ENCODE peak calls at places on chromosomes 7 and 10, in five cellular contexts. One of them, this sample, is unnamed.

GRCh38 chr7:149716007-149716931 is 57.1 kb downstream of the ZNF467 start:
- DNase-seq in DND-41: no peak
- DNase-seq in activated T-helper 1 cell treated with Interleukin-2 at 50 U/mL for 16 hours: no peak
- DNase-seq in effector memory CD8-positive, alpha-beta T cell: no peak
- DNase-seq in smooth muscle cell of the brain vasculature: no peak
- DNase-seq in this sample: peak; percentile 13

GRCh38 chr7:143375298-143376034 is 5.7 kb upstream of the ZYX start:
- DNase-seq in smooth muscle cell of the brain vasculature: no peak
- DNase-seq in activated T-helper 1 cell treated with Interleukin-2 at 50 U/mL for 16 hours: peak; percentile 25
- DNase-seq in effector memory CD8-positive, alpha-beta T cell: peak; percentile 52
- DNase-seq in DND-41: peak; percentile 72
- DNase-seq in this sample: no peak

GRCh38 chr10:68175954-68176353 is 56.0 kb downstream of the ATOH7 start:
- DNase-seq in effector memory CD8-positive, alpha-beta T cell: no peak
- DNase-seq in activated T-helper 1 cell treated with Interleukin-2 at 50 U/mL for 16 hours: no peak
- DNase-seq in DND-41: no peak
- DNase-seq in smooth muscle cell of the brain vasculature: no peak
- DNase-seq in this sample: no peak

GRCh38 chr10:129140861-129141260 is 326.2 kb upstream of the MGMT start:
- DNase-seq in effector memory CD8-positive, alpha-beta T cell: no peak
- DNase-seq in smooth muscle cell of the brain vasculature: no peak
- DNase-seq in activated T-helper 1 cell treated with Interleukin-2 at 50 U/mL for 16 hours: no peak
- DNase-seq in DND-41: no peak
- DNase-seq in this sample: no peak

GRCh38 chr10:60662917-60663614 is 115.2 kb upstream of the CDK1 start:
- DNase-seq in activated T-helper 1 cell treated with Interleukin-2 at 50 U/mL for 16 hours: no peak
- DNase-seq in effector memory CD8-positive, alpha-beta T cell: no peak
- DNase-seq in DND-41: no peak
- DNase-seq in smooth muscle cell of the brain vasculature: no peak
- DNase-seq in this sample: no peak

GRCh38 chr7:107989618-107990373 is 13.2 kb downstream of the LAMB1 start:
- DNase-seq in effector memory CD8-positive, alpha-beta T cell: no peak
- DNase-seq in DND-41: no peak
- DNase-seq in smooth muscle cell of the brain vasculature: no peak
- DNase-seq in activated T-helper 1 cell treated with Interleukin-2 at 50 U/mL for 16 hours: no peak
- DNase-seq in this sample: no peak

GRCh38 chr10:63520463-63521388 is 475 bp upstream of the REEP3 start:
- DNase-seq in effector memory CD8-positive, alpha-beta T cell: peak; percentile 36
- DNase-seq in activated T-helper 1 cell treated with Interleukin-2 at 50 U/mL for 16 hours: peak; percentile 12
- DNase-seq in DND-41: peak; percentile 74
- DNase-seq in smooth muscle cell of the brain vasculature: no peak
- DNase-seq in this sample: peak; percentile 70

GRCh38 chr10:99809931-99810615 is 27.6 kb downstream of the ABCC2 start:
- DNase-seq in DND-41: no peak
- DNase-seq in activated T-helper 1 cell treated with Interleukin-2 at 50 U/mL for 16 hours: no peak
- DNase-seq in smooth muscle cell of the brain vasculature: no peak
- DNase-seq in effector memory CD8-positive, alpha-beta T cell: no peak
- DNase-seq in this sample: no peak

GRCh38 chr7:34277016-34277800 is 371.9 kb downstream of the BMPER start:
- DNase-seq in DND-41: no peak
- DNase-seq in smooth muscle cell of the brain vasculature: no peak
- DNase-seq in effector memory CD8-positive, alpha-beta T cell: no peak
- DNase-seq in activated T-helper 1 cell treated with Interleukin-2 at 50 U/mL for 16 hours: no peak
- DNase-seq in this sample: no peak

GRCh38 chr10:74292871-74293427 is 141.9 kb downstream of the ADK start:
- DNase-seq in smooth muscle cell of the brain vasculature: no peak
- DNase-seq in activated T-helper 1 cell treated with Interleukin-2 at 50 U/mL for 16 hours: no peak
- DNase-seq in DND-41: no peak
- DNase-seq in effector memory CD8-positive, alpha-beta T cell: no peak
- DNase-seq in this sample: no peak

GRCh38 chr7:133024604-133025003 is 57.3 kb downstream of the CHCHD3 start:
- DNase-seq in activated T-helper 1 cell treated with Interleukin-2 at 50 U/mL for 16 hours: no peak
- DNase-seq in smooth muscle cell of the brain vasculature: no peak
- DNase-seq in effector memory CD8-positive, alpha-beta T cell: no peak
- DNase-seq in DND-41: no peak
- DNase-seq in this sample: no peak

GRCh38 chr10:124429576-124429975 is 10.9 kb upstream of the OAT start:
- DNase-seq in DND-41: no peak
- DNase-seq in smooth muscle cell of the brain vasculature: no peak
- DNase-seq in activated T-helper 1 cell treated with Interleukin-2 at 50 U/mL for 16 hours: no peak
- DNase-seq in effector memory CD8-positive, alpha-beta T cell: no peak
- DNase-seq in this sample: no peak

GRCh38 chr10:104424719-104425118 is 71.1 kb downstream of the CFAP58 start:
- DNase-seq in smooth muscle cell of the brain vasculature: no peak
- DNase-seq in effector memory CD8-positive, alpha-beta T cell: no peak
- DNase-seq in activated T-helper 1 cell treated with Interleukin-2 at 50 U/mL for 16 hours: no peak
- DNase-seq in DND-41: no peak
- DNase-seq in this sample: no peak